ENCODE peak calls at places on chromosomes 12 and 14, in four cellular contexts. X is stimulated activated CD8-positive, alpha-beta memory T cell treated with anti-CD3 and anti-CD28 coated beads, Interleukin-7, amount 100 ng/mL, for 1 hour; N is hypothalamus; Q is foreskin melanocyte. A is an unnamed sample.

GRCh38 chr14:21025374-21026151 is 702 bp upstream of the NDRG2 start:
- DNase-seq in Q (no peak), N (peak), X (no peak), A (peak)

GRCh38 chr12:45577844-45578399 is 151.6 kb upstream of the ARID2 start:
- DNase-seq in N (no peak), Q (no peak), X (no peak), A (no peak)

GRCh38 chr12:78096909-78097597 is 266.4 kb downstream of the NAV3 start:
- DNase-seq in N (no peak), X (no peak), Q (peak), A (no peak)

GRCh38 chr12:54172102-54172630 is 16.6 kb downstream of the SMUG1 start:
- DNase-seq in Q (no peak), X (no peak), N (no peak), A (no peak)

GRCh38 chr12:110821917-110822316 is 24.9 kb upstream of the CCDC63 start:
- DNase-seq in N (no peak), X (no peak), Q (no peak), A (no peak)

GRCh38 chr14:77100961-77101360 is 2.9 kb downstream of the CIPC start:
- DNase-seq in X (no peak), Q (no peak), N (no peak), A (no peak)

GRCh38 chr12:120862664-120863063 is 41.5 kb downstream of the SPPL3 start:
- DNase-seq in Q (no peak), X (no peak), N (no peak), A (no peak)

GRCh38 chr12:62758216-62758615 is 176.7 kb downstream of the PPM1H start:
- DNase-seq in X (no peak), N (no peak), Q (no peak), A (no peak)

GRCh38 chr12:121388421-121388981 is 11.4 kb upstream of the RNF34 start:
- DNase-seq in X (no peak), Q (peak), N (no peak), A (no peak)

GRCh38 chr12:128755565-128755964 is 68.2 kb downstream of the SLC15A4 start:
- DNase-seq in N (no peak), X (no peak), Q (no peak), A (no peak)

GRCh38 chr12:76201758-76202157 is 117.3 kb upstream of the NAP1L1 start:
- DNase-seq in Q (no peak), N (no peak), X (no peak), A (no peak)

GRCh38 chr14:63632932-63633514 is 8.6 kb downstream of the WDR89 start:
- DNase-seq in Q (peak), N (no peak), X (no peak), A (no peak)

GRCh38 chr12:106112094-106112822 is 26.5 kb downstream of the NUAK1 start:
- DNase-seq in X (no peak), Q (no peak), N (peak), A (no peak)

GRCh38 chr14:36333106-36333505 is 12.7 kb upstream of the MBIP start:
- DNase-seq in X (no peak), Q (peak), N (no peak), A (no peak)

GRCh38 chr12:68636268-68636667 is 25.6 kb downstream of the RAP1B start:
- DNase-seq in Q (no peak), N (no peak), X (no peak), A (no peak)

GRCh38 chr14:70685480-70686197 is 43.9 kb downstream of the TTC9 start:
- DNase-seq in N (no peak), Q (no peak), X (no peak), A (no peak)

GRCh38 chr12:115451151-115451784 is 767.3 kb upstream of the TBX3 start:
- DNase-seq in X (no peak), Q (no peak), N (no peak), A (no peak)

GRCh38 chr14:105879867-105880561 is 353.6 kb downstream of the TMEM121 start:
- DNase-seq in N (no peak), X (no peak), Q (no peak), A (peak)

GRCh38 chr12:122467983-122468382 is 32.7 kb downstream of the ZCCHC8 start:
- DNase-seq in N (no peak), Q (no peak), X (no peak), A (no peak)

GRCh38 chr12:104951759-104952509 is 6.2 kb downstream of the SLC41A2 start:
- DNase-seq in X (no peak), N (no peak), Q (no peak), A (no peak)

GRCh38 chr12:44779766-44780165 is 96.3 kb downstream of the NELL2 start:
- DNase-seq in N (no peak), X (no peak), Q (no peak), A (no peak)

GRCh38 chr12:3304436-3305135 is 186.4 kb upstream of the PRMT8 start:
- DNase-seq in Q (peak), N (peak), X (no peak), A (peak)

GRCh38 chr14:96098309-96098998 is 59.3 kb downstream of the C14orf132 start:
- DNase-seq in Q (peak), X (no peak), N (peak), A (peak)

GRCh38 chr14:29462271-29462670 is 465.4 kb downstream of the PRKD1 start:
- DNase-seq in Q (peak), X (no peak), N (no peak), A (no peak)

GRCh38 chr12:7609480-7609879 is 56.2 kb downstream of the APOBEC1 start:
- DNase-seq in Q (no peak), N (no peak), X (no peak), A (no peak)

GRCh38 chr12:60501124-60501729 is 905.4 kb downstream of the SLC16A7 start:
- DNase-seq in Q (no peak), X (no peak), N (no peak), A (no peak)

GRCh38 chr14:99393059-99393655 is 87.5 kb downstream of the SETD3 start:
- DNase-seq in Q (peak), X (no peak), N (peak), A (peak)

GRCh38 chr12:29317556-29318363 is 63.2 kb downstream of the ERGIC2 start:
- DNase-seq in N (peak), Q (peak), X (peak), A (peak)

GRCh38 chr12:132367852-132368251 is 38.5 kb upstream of the GALNT9 start:
- DNase-seq in Q (no peak), X (no peak), N (no peak), A (no peak)

GRCh38 chr12:96136129-96136528 is 58.0 kb upstream of the ELK3 start:
- DNase-seq in N (no peak), Q (peak), X (no peak), A (no peak)

GRCh38 chr14:49615776-49616175 is 4.7 kb downstream of the RPL36AL start:
- DNase-seq in X (no peak), Q (no peak), N (no peak), A (no peak)

GRCh38 chr12:124381454-124382207 is 86.7 kb downstream of the RFLNA start:
- DNase-seq in Q (no peak), X (no peak), N (peak), A (peak)

GRCh38 chr12:82942963-82943362 is 256.3 kb downstream of the TMTC2 start:
- DNase-seq in Q (no peak), N (no peak), X (no peak), A (no peak)

GRCh38 chr14:102693006-102693755 is 84.1 kb upstream of the TRAF3 start:
- DNase-seq in Q (peak), N (no peak), X (no peak), A (no peak)

GRCh38 chr14:55077691-55078151 is 26.3 kb downstream of the MAPK1IP1L start:
- DNase-seq in Q (no peak), N (no peak), X (no peak), A (no peak)

GRCh38 chr14:99725774-99726537 is 41.9 kb downstream of the CYP46A1 start:
- DNase-seq in X (no peak), Q (no peak), N (no peak), A (peak)

GRCh38 chr14:75715926-75716780 is 55.1 kb downstream of the TTLL5 start:
- DNase-seq in Q (no peak), N (no peak), X (no peak), A (no peak)

GRCh38 chr14:105374389-105374788 is 23.9 kb upstream of the TEX22 start:
- DNase-seq in Q (no peak), X (no peak), N (no peak), A (no peak)

GRCh38 chr12:122366685-122367475 is 55.6 kb downstream of the CLIP1 start:
- DNase-seq in X (no peak), Q (peak), N (no peak), A (no peak)

A was measured in head of caudate nucleus.